ENCODE peak calls at places on chromosomes 3 and 15, in four cellular contexts. Q, L, U and V are unnamed samples.

GRCh38 chr3:46579756-46580286 is 13.7 kb upstream of the LRRC2 start:
- DNase-seq in Q (no peak), U (no peak), L (no peak), V (no peak)

GRCh38 chr3:152236741-152237140 is 32.0 kb upstream of the MBNL1 start:
- DNase-seq in L (no peak), U (no peak), Q (no peak), V (no peak)

GRCh38 chr15:45121020-45121419 is 6.9 kb downstream of the DUOXA2 start:
- DNase-seq in Q (no peak), L (no peak), U (no peak), V (no peak)

GRCh38 chr15:50876989-50877360 is 31.5 kb upstream of the AP4E1 start:
- DNase-seq in L (peak; percentile 74), U (peak; percentile 55), Q (peak; percentile 84), V (peak; percentile 72)

GRCh38 chr15:67010898-67011619 is 54.3 kb upstream of the SMAD3 start:
- DNase-seq in Q (no peak), U (no peak), L (no peak), V (no peak)

GRCh38 chr3:125165189-125165947 is 47.2 kb downstream of the SLC12A8 start:
- DNase-seq in Q (no peak), L (no peak), U (no peak), V (no peak)

GRCh38 chr3:11634081-11634635 is 9.6 kb downstream of the VGLL4 start:
- DNase-seq in Q (peak; percentile 64), U (no peak), L (no peak), V (no peak)

GRCh38 chr15:62063851-62064635 is 2.7 kb upstream of the C2CD4A start:
- DNase-seq in L (peak; percentile 95), U (no peak), Q (no peak), V (no peak)

GRCh38 chr3:73255609-73256029 is 194.2 kb downstream of the EBLN2 start:
- DNase-seq in U (no peak), L (no peak), Q (peak; percentile 6), V (peak; percentile 28)

DNA sequence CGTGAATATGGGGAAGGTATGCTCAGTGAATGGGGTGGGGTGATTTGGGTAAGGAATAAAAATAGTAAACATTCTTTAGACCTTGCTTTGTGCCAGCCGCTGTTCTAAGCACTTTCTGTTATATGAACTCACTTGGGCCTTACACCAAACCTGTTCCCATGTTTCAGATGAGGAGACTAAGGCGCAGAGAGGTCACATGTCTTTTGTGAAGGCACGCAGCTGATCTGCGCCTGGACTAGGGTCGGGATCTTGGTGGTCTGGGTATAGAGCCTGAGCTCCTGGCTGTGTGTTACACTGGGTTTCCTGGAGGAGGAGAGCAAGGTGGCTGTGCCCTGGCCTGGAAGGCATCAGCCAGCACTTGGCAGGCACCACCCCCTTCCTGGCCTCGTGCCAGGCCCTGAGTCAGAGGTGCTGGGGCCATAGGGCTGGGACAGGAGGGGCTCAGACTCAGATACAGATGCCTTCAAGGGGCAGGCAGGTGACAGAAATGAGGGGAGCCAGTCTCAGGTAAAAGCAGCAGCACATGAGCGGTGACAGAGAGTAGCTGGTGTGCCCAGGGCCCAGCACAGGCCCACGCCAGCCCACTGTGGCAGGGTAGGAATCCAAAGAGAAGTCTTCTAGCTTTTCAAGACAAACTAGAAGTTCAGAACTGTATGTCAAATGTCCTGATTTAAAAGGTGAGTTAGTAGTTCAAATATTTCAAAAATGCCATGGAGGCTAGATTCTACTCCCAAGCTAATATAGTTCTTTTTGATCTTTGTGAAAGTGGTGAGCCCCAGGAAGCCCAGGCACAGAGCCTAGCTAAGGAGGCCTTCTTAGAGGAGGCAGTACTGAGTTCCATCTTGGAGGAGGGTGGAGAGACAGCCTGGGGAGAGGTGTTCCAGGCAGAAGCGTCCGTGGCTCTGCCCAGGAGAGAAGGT is 83.1 kb downstream of the DNAJB8 start:
- DNase-seq in Q (peak; percentile 67), L (peak; percentile 83), U (no peak), V (peak; percentile 38)
- H3K4me1 ChIP-seq in Q (peaks cover 60% of the 10 kb centered on the region), L (peaks cover 31% of the 10 kb centered on the region), U (no peaks in the 10 kb centered on the region), V (peaks cover 14% of the 10 kb centered on the region)

GRCh38 chr3:13011369-13012227 is 61.6 kb downstream of the IQSEC1 start:
- DNase-seq in L (peak; percentile 87), Q (no peak), U (peak; percentile 75), V (no peak)
- H3K4me3 ChIP-seq in L (peak overlapping the region; percentile 21), Q (no peak overlapping the region), U (peak overlapping the region; percentile 40), V (no peak overlapping the region)

GRCh38 chr15:74043425-74044266 is 38.7 kb downstream of the GOLGA6A start:
- DNase-seq in U (no peak), L (no peak), Q (no peak), V (no peak)
- H3K4me1 ChIP-seq in U (peaks cover 11% of the 10 kb centered on the region), L (peaks cover 7% of the 10 kb centered on the region), Q (peaks cover 69% of the 10 kb centered on the region), V (peaks cover 10% of the 10 kb centered on the region)

GRCh38 chr3:32819581-32820348 is 2.0 kb downstream of the TRIM71 start:
- DNase-seq in Q (no peak), U (no peak), L (no peak), V (no peak)

GRCh38 chr3:32817195-32817560 is 619 bp upstream of the TRIM71 start:
- DNase-seq in L (no peak), Q (no peak), U (no peak), V (no peak)

GRCh38 chr3:32819086-32819450 is 1.3 kb downstream of the TRIM71 start:
- DNase-seq in Q (no peak), L (no peak), U (no peak), V (no peak)

GRCh38 chr3:32817561-32818430 is at the start of gene TRIM71:
- DNase-seq in U (no peak), L (no peak), Q (no peak), V (no peak)

DNA sequence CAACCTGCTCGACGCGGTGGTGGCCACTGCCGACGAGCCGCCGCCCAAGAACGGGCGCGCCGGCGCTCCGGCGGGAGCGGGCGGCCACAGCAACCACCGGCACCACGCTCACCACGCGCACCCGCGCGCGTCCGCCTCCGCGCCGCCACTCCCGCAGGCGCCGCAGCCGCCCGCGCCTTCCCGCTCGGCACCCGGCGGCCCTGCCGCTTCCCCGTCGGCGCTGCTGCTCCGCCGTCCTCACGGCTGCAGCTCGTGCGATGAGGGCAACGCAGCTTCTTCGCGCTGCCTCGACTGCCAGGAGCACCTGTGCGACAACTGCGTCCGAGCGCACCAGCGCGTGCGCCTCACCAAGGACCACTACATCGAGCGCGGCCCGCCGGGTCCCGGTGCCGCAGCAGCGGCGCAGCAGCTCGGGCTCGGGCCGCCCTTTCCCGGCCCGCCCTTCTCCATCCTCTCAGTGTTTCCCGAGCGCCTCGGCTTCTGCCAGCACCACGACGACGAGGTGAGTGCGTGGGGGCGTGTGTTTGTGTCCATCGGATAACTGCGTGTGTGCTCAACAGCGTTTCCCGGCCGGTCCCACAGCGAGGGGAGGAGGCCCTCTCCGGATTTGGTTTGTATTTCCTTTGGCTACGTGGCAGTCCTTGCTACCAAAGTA is 761 bp downstream of the TRIM71 start:
- DNase-seq in L (no peak), U (no peak), Q (no peak), V (no peak)
- H3K4me3 ChIP-seq in L (no peak overlapping the region), U (no peak overlapping the region), Q (peak overlapping the region; percentile 19), V (no peak overlapping the region)

DNA sequence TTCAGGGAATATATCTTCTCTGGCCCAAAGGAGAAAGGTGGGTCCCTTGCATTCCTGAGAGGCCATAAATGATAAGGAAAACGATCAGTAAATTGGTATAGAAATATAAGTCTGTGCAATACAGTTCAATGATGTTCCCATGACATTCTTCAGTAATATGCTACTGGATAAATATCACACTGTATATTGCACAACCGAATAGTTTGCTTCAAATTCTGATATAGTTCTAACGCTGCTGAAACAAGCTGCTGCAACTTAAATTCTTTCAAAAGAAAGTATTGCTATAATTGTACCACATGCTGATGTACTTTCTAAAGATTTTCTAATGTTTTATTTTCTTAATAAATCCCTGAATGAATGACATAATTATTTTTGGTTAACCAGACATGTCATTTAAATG is 44.7 kb downstream of the FGF7 start:
- DNase-seq in U (no peak), L (no peak), Q (no peak), V (no peak)
- H3K4me1 ChIP-seq in U (no peaks in the 10 kb centered on the region), L (no peaks in the 10 kb centered on the region), Q (peaks cover 3% of the 10 kb centered on the region), V (peaks cover 4% of the 10 kb centered on the region)

DNA sequence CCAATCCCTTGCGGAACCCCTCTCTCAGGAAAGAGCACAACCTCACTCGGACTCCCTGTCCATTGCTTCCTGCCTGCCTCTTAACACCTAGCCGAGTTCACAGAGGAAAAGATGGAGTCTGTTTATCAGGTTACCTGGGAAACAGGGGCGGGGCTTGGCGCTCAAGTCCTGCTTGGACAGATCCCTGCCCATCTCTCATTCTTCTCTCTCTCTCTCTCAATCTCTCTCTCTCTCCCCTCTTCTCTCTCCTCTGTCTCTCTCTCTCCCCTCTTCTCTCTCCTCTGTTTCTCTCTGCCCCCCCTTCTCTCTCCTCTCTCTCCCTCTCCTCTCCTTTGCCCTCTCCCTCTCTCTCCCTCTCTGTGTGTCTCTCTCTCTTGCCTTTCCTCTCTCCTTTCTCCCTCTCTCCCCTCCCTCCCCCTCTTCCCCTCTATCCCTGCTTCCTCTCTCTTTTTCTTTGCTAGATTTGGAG is at the start of gene EFHB:
- DNase-seq in U (no peak), Q (no peak), L (no peak), V (no peak)
- H3K4me3 ChIP-seq in U (no peak within 1 kb of the TSS), Q (no peak within 1 kb of the TSS), L (no peak within 1 kb of the TSS), V (no peak within 1 kb of the TSS)

GRCh38 chr3:195008816-195009215 is 262.1 kb downstream of the XXYLT1 start:
- DNase-seq in L (no peak), Q (no peak), U (no peak), V (no peak)
- H3K4me1 ChIP-seq in L (peaks cover 35% of the 10 kb centered on the region), Q (no peaks in the 10 kb centered on the region), U (no peaks in the 10 kb centered on the region), V (no peaks in the 10 kb centered on the region)

GRCh38 chr15:96327155-96327741 is 3.3 kb upstream of the NR2F2 start:
- DNase-seq in L (peak; percentile 81), Q (no peak), U (no peak), V (peak; percentile 58)

GRCh38 chr15:96330064-96330449 is 443 bp upstream of the NR2F2 start:
- DNase-seq in U (no peak), Q (no peak), L (peak; percentile 53), V (peak; percentile 85)

GRCh38 chr15:96329403-96329981 is 1.0 kb upstream of the NR2F2 start:
- DNase-seq in U (no peak), Q (no peak), L (no peak), V (peak; percentile 42)

GRCh38 chr15:96326551-96327154 is 3.8 kb upstream of the NR2F2 start:
- DNase-seq in Q (no peak), U (no peak), L (peak; percentile 56), V (peak; percentile 68)

DNA sequence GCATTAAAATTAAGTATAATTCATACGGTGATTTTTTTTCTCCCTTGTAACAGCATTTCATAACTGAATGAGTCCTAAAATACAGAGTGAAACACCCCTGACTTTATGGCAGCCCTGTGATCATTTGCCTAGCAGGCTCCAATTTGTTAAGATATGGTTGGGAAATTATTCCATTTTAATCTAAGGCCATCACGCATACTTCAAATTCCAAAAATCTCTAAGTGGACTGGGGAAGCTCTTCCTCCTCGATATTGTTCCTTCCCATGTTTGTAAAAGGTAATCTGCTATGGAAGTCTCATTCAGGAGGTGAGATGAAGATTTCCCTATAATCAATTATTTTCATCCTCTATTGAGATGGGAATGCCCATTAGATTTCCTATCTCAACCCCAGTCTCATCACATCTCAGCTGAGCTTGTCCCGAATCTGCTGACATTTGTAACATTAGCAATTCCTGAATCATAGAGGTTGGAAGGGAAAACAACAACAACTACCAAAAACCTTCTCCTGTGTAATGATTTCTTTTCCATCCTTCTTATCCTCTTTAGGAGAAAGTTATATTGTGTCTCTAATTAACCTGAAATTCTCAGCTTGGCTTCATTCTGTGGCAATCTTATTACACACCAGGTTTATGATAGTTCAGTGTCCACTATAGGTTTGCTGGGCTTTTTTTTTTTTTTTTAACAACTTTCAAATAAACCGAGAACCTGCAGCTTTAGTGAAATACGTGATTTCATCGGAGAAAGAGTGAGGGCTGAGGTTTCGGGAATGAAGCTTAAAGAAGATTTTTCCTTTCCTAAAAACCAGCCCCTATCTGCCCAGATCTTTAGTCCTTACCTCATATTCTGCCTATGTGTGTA is 2.2 kb upstream of the NR2F2 start:
- DNase-seq in U (no peak), Q (no peak), L (peak; percentile 47), V (no peak)
- H3K4me3 ChIP-seq in U (no peak overlapping the region), Q (peak overlapping the region; percentile 72), L (peak overlapping the region; percentile 73), V (peak overlapping the region; percentile 73)